ENCODE peak calls at places on chromosomes 3 and 15, in six cellular contexts. K is activated CD8-positive, alpha-beta T cell treated with anti-CD3 and anti-CD28 coated beads for 36 hours; Y is HL-60; R is epithelial cell of esophagus; L is lower leg skin; O is lower lobe of right lung. Q is an unnamed sample.

GRCh38 chr3:27345493-27345892 is 23.7 kb downstream of the NEK10 start:
- DNase-seq in R (peak; percentile 33), K (peak; percentile 7), L (no peak), Y (peak; percentile 69), O (no peak), Q (no peak)

GRCh38 chr3:152405915-152406802 is 137.4 kb downstream of the MBNL1 start:
- DNase-seq in O (no peak), Y (no peak), L (no peak), K (no peak), R (peak; percentile 87), Q (no peak)

GRCh38 chr3:124834723-124835718 is 52.1 kb downstream of the ITGB5 start:
- DNase-seq in L (no peak), K (peak; percentile 71), O (peak; percentile 49), R (peak; percentile 68), Y (peak; percentile 5), Q (peak; percentile 74)

GRCh38 chr3:5136619-5137429 is 14.7 kb downstream of the ARL8B start:
- DNase-seq in K (peak; percentile 43), Y (peak; percentile 58), O (no peak), R (peak; percentile 83), L (no peak), Q (peak; percentile 63)

GRCh38 chr3:77042892-77043291 is 3.0 kb downstream of the ROBO2 start:
- DNase-seq in R (no peak), L (no peak), Y (no peak), O (no peak), K (no peak), Q (no peak)

GRCh38 chr3:18580268-18580667 is 155.1 kb upstream of the SATB1 start:
- DNase-seq in L (no peak), K (no peak), O (no peak), Y (peak; percentile 40), R (peak; percentile 23), Q (no peak)

GRCh38 chr15:74200394-74200793 is 2.2 kb downstream of the STRA6 start:
- DNase-seq in O (no peak), L (no peak), K (no peak), R (peak; percentile 90), Y (no peak), Q (no peak)

GRCh38 chr15:29126821-29127461 is 142.7 kb downstream of the NSMCE3 start:
- DNase-seq in L (no peak), K (no peak), Y (no peak), O (peak; percentile 36), R (no peak), Q (no peak)

GRCh38 chr15:101024111-101024695 is 105.0 kb downstream of the LRRK1 start:
- DNase-seq in L (peak; percentile 63), R (no peak), K (no peak), O (no peak), Y (no peak), Q (no peak)

GRCh38 chr3:196320110-196320509 is 2.1 kb upstream of the DYNLT2B start:
- DNase-seq in K (no peak), R (peak; percentile 91), Y (no peak), L (no peak), O (peak; percentile 14), Q (no peak)

GRCh38 chr3:126349611-126350501 is 7.4 kb downstream of the KLF15 start:
- DNase-seq in O (peak; percentile 31), R (no peak), Y (no peak), L (peak; percentile 79), K (no peak), Q (no peak)

GRCh38 chr3:41682996-41683395 is 278.9 kb downstream of the ULK4 start:
- DNase-seq in L (no peak), O (no peak), R (peak; percentile 4), K (no peak), Y (no peak), Q (no peak)

GRCh38 chr15:51493892-51494291 is 128.7 kb downstream of the DMXL2 start:
- DNase-seq in O (no peak), L (no peak), R (no peak), Y (no peak), K (no peak), Q (no peak)

GRCh38 chr15:29736745-29737023 is 85.6 kb downstream of the TJP1 start:
- DNase-seq in L (no peak), K (no peak), R (peak; percentile 68), Y (no peak), O (no peak), Q (no peak)

GRCh38 chr15:26972636-26973035 is 1.7 kb downstream of the GABRG3 start:
- DNase-seq in K (no peak), O (no peak), Y (no peak), L (no peak), R (no peak), Q (no peak)

GRCh38 chr3:150806436-150806835 is 43.5 kb upstream of the SIAH2 start:
- DNase-seq in K (no peak), Y (no peak), L (no peak), O (no peak), R (no peak), Q (no peak)

GRCh38 chr3:191762323-191762960 is 301.5 kb downstream of the PYDC2 start:
- DNase-seq in Y (no peak), O (no peak), R (peak; percentile 73), K (no peak), L (no peak), Q (no peak)

GRCh38 chr3:110518031-110518430 is 553.6 kb upstream of the NECTIN3 start:
- DNase-seq in Y (no peak), R (peak; percentile 46), K (no peak), L (no peak), O (no peak), Q (no peak)

GRCh38 chr3:163552659-163552966 is 1525.7 kb downstream of the SI start:
- DNase-seq in Y (no peak), R (no peak), K (no peak), L (no peak), O (no peak), Q (no peak)

GRCh38 chr15:68114356-68114755 is 60.2 kb downstream of the PIAS1 start:
- DNase-seq in L (no peak), K (no peak), Y (no peak), O (no peak), R (no peak), Q (peak; percentile 18)

GRCh38 chr3:21942328-21942727 is 191.3 kb upstream of the ZNF385D start:
- DNase-seq in Y (no peak), O (no peak), L (no peak), R (peak; percentile 69), K (no peak), Q (no peak)

GRCh38 chr15:24986653-24987052 is 31.9 kb downstream of the SNRPN start:
- DNase-seq in Y (no peak), R (no peak), K (no peak), L (no peak), O (no peak), Q (no peak)

DNA sequence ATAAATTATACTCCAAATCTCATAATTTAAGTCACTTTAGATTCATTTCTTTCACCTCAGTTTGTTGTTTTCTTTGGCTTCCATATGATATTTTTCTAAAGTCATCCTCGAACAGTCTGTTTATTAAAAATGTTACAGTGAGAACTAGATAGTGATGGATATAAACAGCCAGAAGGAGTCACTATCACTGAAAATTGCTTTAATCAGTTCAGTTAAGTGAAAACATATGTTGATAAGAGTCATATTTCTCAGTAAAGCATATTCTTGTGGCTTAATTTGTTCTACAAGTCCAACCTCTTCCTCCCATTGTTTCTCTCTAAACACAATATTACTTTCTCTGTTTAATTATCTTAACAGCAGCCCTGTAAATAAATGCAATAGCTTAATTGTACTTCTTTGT is 427.5 kb upstream of the ALCAM start:
- DNase-seq in L (no peak), Y (no peak), O (no peak), K (no peak), R (no peak), Q (no peak)
- TF ChIP-seq CTCF in L (no peak), Y (no peak), O (no peak), K (no peak), R (no peak), Q (no peak)

DNA sequence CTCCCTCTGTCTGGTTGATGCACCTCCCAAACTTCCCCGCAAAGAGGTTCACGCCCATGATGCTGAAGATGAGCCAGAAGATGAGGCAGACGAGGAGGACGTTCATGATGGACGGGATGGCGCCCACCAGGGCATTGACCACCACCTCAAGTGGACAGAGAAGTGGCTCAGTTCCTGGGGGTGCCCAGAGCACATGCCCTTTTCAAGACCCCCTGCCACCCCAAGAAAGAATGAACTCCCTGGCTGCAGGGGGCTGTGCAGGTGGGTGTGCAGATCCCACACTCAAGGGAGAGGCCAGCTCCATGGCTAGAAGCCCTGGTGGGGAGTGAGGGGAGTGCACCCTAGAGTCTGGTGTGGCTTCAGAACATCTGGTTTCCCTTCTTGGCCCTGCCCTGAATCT is 64.1 kb downstream of the EXOG start:
- DNase-seq in O (peak; percentile 9), K (peak; percentile 4), L (peak; percentile 58), R (no peak), Y (no peak), Q (no peak)
- TF ChIP-seq CTCF in O (no peak), K (no peak), L (no peak), R (peak; percentile 8), Y (no peak), Q (no peak)

DNA sequence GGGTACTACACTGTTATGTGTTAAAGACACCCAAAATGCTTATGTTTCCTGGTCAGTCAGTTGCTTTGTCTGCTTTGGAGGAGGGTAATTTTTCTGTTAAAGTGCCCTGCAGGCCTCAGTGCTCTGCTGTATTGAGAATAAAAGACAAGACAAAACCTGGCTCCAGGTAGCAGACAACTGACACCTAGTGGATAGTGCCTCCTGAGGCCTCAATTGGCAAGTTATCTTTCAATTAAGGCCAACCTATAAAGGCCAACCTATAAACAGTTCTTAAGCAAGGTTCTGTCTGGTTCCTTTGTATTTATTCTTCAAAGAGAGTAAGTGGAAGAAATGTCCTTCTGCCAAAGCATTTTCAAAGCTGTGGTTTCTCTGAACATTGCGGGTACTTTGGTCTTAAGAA is 773.8 kb downstream of the MECOM start:
- DNase-seq in O (no peak), K (no peak), Y (no peak), R (peak; percentile 33), L (no peak), Q (no peak)
- TF ChIP-seq CTCF in O (no peak), K (no peak), Y (no peak), R (peak; percentile 59), L (no peak), Q (no peak)

DNA sequence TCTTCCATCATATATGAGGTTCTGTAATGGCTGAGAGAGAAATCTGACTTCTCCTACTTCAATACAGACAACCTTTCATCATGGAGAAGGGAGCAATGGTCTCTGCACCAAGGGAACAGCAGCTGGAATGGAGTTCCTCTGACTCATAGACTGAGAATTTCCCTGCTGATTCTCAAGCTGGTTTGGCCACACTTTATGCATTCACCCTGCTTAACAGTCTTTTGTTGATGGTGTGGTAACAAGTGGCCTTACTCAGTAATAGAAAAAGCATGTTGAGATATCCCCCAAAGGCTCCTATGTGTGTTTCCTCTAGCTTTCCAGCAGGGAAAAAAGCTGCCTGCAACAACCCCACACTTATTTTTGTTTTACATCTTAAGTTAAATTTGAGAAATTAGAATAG is 138.1 kb downstream of the GREM1 start:
- DNase-seq in R (peak; percentile 96), L (no peak), K (no peak), Y (no peak), O (no peak), Q (no peak)
- TF ChIP-seq CTCF in R (no peak), L (no peak), K (no peak), Y (no peak), O (no peak), Q (no peak)